ENCODE peak calls at places on chromosomes 6 and 20, in five cellular contexts. Z, P, N, A and B are unnamed samples.
A peak's percentile ranks its signal among the peaks of the same experiment; 100 is the strongest.

GRCh38 chr6:76612818-76613452 is 540.5 kb upstream of the IMPG1 start:
- DNase-seq in N (no peak), P (no peak), A (no peak), Z (no peak), B (no peak)

GRCh38 chr20:11686900-11687543 is 230.7 kb upstream of the BTBD3 start:
- DNase-seq in P (peak; percentile 35), A (no peak), Z (no peak), N (peak; percentile 51), B (peak; percentile 58)

GRCh38 chr6:44788387-44788981 is 401.0 kb downstream of the CDC5L start:
- DNase-seq in P (no peak), N (no peak), Z (no peak), A (no peak), B (no peak)

GRCh38 chr6:113564401-113565161 is 292.6 kb upstream of the MARCKS start:
- DNase-seq in N (peak; percentile 48), Z (no peak), P (peak; percentile 68), A (peak; percentile 67), B (peak; percentile 37)

GRCh38 chr6:24854077-24854670 is 55.5 kb upstream of the ARMH2 start:
- DNase-seq in P (no peak), Z (no peak), A (no peak), N (no peak), B (no peak)

GRCh38 chr6:151181701-151182367 is 57.9 kb upstream of the AKAP12 start:
- DNase-seq in N (no peak), Z (no peak), P (no peak), A (no peak), B (no peak)

GRCh38 chr6:37059344-37060194 is 54.1 kb downstream of the FGD2 start:
- DNase-seq in Z (peak; percentile 89), P (peak; percentile 63), A (peak; percentile 52), N (peak; percentile 71), B (peak; percentile 85)

GRCh38 chr6:17966451-17966850 is 21.0 kb downstream of the KIF13A start:
- DNase-seq in A (no peak), N (no peak), P (no peak), Z (no peak), B (no peak)

GRCh38 chr6:168130168-168130651 is 51.2 kb upstream of the FRMD1 start:
- DNase-seq in A (no peak), Z (no peak), N (no peak), P (peak; percentile 11), B (no peak)

GRCh38 chr6:137005073-137005472 is 39.7 kb downstream of the IL20RA start:
- DNase-seq in A (no peak), Z (no peak), N (no peak), P (no peak), B (no peak)

GRCh38 chr20:56909918-56910714 is 281.0 kb downstream of the TFAP2C start:
- DNase-seq in Z (no peak), A (no peak), N (no peak), P (no peak), B (no peak)

GRCh38 chr6:85594197-85594930 is 706 bp upstream of the SNX14 start:
- DNase-seq in Z (no peak), P (peak; percentile 52), A (no peak), N (no peak), B (no peak)

GRCh38 chr20:58895796-58896180 is 43.3 kb downstream of the GNAS start:
- DNase-seq in N (no peak), P (no peak), Z (no peak), A (no peak), B (no peak)

GRCh38 chr6:158849899-158850806 is 31.0 kb upstream of the EZR start:
- DNase-seq in P (no peak), N (no peak), Z (peak; percentile 87), A (no peak), B (no peak)

GRCh38 chr6:125346926-125347563 is 45.3 kb upstream of the HDDC2 start:
- DNase-seq in Z (no peak), A (no peak), N (no peak), P (no peak), B (no peak)

GRCh38 chr20:32356935-32357868 is 929 bp upstream of the ASXL1 start:
- DNase-seq in A (peak; percentile 30), N (peak; percentile 77), P (peak; percentile 42), Z (no peak), B (peak; percentile 42)

GRCh38 chr6:82624251-82624650 is 260.6 kb downstream of the TPBG start:
- DNase-seq in N (no peak), A (no peak), P (no peak), Z (no peak), B (no peak)

GRCh38 chr6:131063028-131063763 is at the start of gene EPB41L2:
- DNase-seq in P (peak; percentile 93), A (peak; percentile 80), N (peak; percentile 92), Z (peak; percentile 48), B (peak; percentile 92)

GRCh38 chr20:5933802-5934436 is 16.4 kb downstream of the TRMT6 start:
- DNase-seq in Z (peak; percentile 41), P (no peak), N (no peak), A (no peak), B (no peak)

GRCh38 chr6:161411265-161411944 is 137.5 kb upstream of the AGPAT4 start:
- DNase-seq in A (no peak), P (no peak), Z (no peak), N (no peak), B (no peak)

GRCh38 chr6:149834513-149835481 is 29.4 kb downstream of the LRP11 start:
- DNase-seq in N (no peak), Z (peak; percentile 27), A (peak; percentile 96), P (peak; percentile 83), B (peak; percentile 88)

GRCh38 chr6:40426341-40427066 is 160.7 kb downstream of the LRFN2 start:
- DNase-seq in A (no peak), P (no peak), N (no peak), Z (no peak), B (no peak)
- TF ChIP-seq CTCF in A (no peak), P (no peak), N (no peak), Z (no peak), B (no peak)

GRCh38 chr20:62500237-62500864 is 24.6 kb upstream of the GATA5 start:
- DNase-seq in N (peak; percentile 80), P (peak; percentile 80), A (peak; percentile 81), Z (peak; percentile 80), B (peak; percentile 83)
- H3K4me1 ChIP-seq in N (no peaks in the 10 kb centered on the region), P (peaks cover 18% of the 10 kb centered on the region), A (peaks cover 28% of the 10 kb centered on the region), Z (peaks cover 14% of the 10 kb centered on the region), B (no peaks in the 10 kb centered on the region)

GRCh38 chr6:63572733-63573139 is 456 bp downstream of the LOC128125822 start:
- DNase-seq in N (no peak), P (no peak), A (no peak), Z (no peak), B (no peak)
- TF ChIP-seq POLR2A in N (no peak), P (no peak), A (no peak), Z (no peak), B (no peak)

GRCh38 chr6:169288591-169288990 is 34.9 kb upstream of the THBS2 start:
- DNase-seq in A (no peak), Z (no peak), P (no peak), N (no peak), B (no peak)
- TF ChIP-seq CTCF in A (no peak), Z (no peak), P (no peak), N (no peak), B (no peak)

DNA sequence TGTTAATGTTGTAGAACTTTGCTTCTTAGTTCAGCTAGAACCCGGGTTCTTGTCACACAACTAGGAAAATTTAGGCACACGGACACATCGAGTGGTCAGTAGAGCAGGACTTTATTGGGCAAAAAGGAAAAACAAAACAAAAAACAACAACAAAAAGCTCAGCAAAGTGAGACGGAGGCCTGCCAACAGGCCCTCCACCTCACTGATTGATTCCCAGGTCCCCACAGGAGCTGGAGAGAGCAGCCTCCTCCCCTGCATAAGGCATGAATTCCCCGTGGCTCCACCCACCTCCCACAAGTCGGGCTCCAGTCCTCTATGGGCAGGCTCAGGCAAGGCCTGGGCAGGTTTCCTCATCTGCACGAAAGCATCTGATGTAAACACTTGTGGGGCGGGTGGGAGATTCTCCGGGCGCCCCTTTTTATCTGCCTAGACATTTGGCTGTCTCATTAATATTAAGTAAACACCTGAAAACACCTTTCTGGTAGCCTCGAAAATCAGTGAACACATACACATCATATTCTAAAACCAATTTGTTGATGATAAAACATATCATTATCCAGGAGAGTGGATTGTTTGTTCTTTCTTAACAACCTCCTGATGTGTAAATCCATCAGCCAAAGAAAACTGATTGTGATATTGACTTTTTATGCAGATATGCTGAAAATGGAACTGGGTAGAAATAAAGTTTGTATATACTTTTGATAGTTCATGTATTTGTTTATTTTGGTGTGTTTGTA is 75.5 kb downstream of the ADGRG6 start:
- DNase-seq in A (no peak), N (peak; percentile 58), P (peak; percentile 15), Z (no peak), B (no peak)
- H3K4me1 ChIP-seq in A (peaks cover 51% of the 10 kb centered on the region), N (peaks cover 53% of the 10 kb centered on the region), P (no peaks in the 10 kb centered on the region), Z (peaks cover 87% of the 10 kb centered on the region), B (no peaks in the 10 kb centered on the region)

DNA sequence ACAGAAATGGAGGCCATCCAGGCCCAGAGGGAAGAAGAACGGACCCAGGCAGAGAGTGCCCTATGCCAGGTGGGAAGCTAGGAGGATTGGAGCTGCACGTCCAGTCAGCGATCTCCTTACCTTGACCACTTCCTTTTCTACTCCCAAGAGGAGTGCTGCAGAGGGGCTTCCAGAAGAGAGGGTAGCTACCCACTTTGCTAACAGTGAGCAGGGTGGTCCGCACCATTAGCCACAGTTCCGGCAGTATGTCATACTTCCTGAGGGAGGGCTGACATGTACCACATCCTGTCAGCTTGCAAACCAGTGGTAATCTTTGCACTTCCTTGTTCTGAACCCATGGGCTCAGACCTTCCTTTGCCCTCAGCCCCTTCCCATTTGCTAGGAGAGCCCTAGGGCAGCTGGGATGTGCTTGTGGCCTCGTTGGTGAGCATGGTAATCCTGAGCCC is 35.4 kb downstream of the CEP250 start:
- DNase-seq in A (no peak), P (no peak), Z (no peak), N (no peak), B (no peak)
- TF ChIP-seq POLR2A in A (no peak), P (no peak), Z (no peak), N (no peak), B (no peak)

GRCh38 chr6:80254716-80255115 is 148.2 kb downstream of the BCKDHB start:
- DNase-seq in A (no peak), Z (no peak), N (no peak), P (no peak), B (no peak)

GRCh38 chr6:80250391-80250997 is 144.0 kb downstream of the BCKDHB start:
- DNase-seq in A (no peak), P (no peak), N (no peak), Z (no peak), B (no peak)

GRCh38 chr6:80245043-80245442 is 138.6 kb downstream of the BCKDHB start:
- DNase-seq in P (no peak), Z (no peak), A (no peak), N (no peak), B (no peak)

DNA sequence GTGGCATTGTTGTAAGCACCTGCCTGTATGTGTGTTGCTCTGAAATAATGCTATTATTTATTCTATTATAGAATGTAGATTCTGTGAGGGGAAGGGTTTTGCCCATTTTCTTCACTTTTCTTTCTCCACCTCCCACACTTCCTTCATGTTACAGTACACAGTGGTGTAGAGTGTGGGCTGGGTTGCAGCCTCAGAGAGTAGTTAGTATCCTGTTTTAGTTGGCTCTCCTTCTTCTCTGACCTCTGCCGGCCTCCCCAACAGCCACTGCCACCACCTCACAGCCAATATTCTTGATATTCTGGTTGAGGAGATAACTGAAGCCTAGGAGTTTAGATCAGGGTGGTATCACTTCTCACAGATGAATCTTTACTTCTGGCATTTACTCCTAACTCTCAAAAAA is 143.4 kb downstream of the BCKDHB start:
- DNase-seq in Z (no peak), P (no peak), A (no peak), N (no peak), B (no peak)
- TF ChIP-seq CTCF in Z (no peak), P (no peak), A (no peak), N (no peak), B (no peak)